ENCODE peak calls at places on chromosomes 7 and 10, in seven cellular contexts. One of them, this sample, is unnamed.
A peak's percentile ranks its signal among the peaks of the same experiment; 100 is the strongest.

GRCh38 chr7:22732556-22733126 is 5.6 kb downstream of the IL6 start:
- DNase-seq in AG09309: no peak
- DNase-seq in PC-3: peak; percentile 76
- DNase-seq in GM06990: no peak
- DNase-seq in Panc1: no peak
- DNase-seq in epithelial cell of esophagus: peak; percentile 72
- DNase-seq in endothelial cell of umbilical vein: peak; percentile 45
- DNase-seq in this sample: peak; percentile 8

GRCh38 chr10:15881542-15881941 is 21.2 kb upstream of the MINDY3 start:
- DNase-seq in AG09309: no peak
- DNase-seq in endothelial cell of umbilical vein: no peak
- DNase-seq in Panc1: no peak
- DNase-seq in epithelial cell of esophagus: no peak
- DNase-seq in PC-3: no peak
- DNase-seq in GM06990: no peak
- DNase-seq in this sample: no peak

GRCh38 chr7:86939197-86939814 is 120.1 kb downstream of the ELAPOR2 start:
- DNase-seq in endothelial cell of umbilical vein: peak; percentile 87
- DNase-seq in PC-3: peak; percentile 87
- DNase-seq in AG09309: peak; percentile 14
- DNase-seq in GM06990: peak; percentile 52
- DNase-seq in Panc1: peak; percentile 76
- DNase-seq in epithelial cell of esophagus: peak; percentile 83
- DNase-seq in this sample: peak; percentile 69

GRCh38 chr10:127441350-127442219 is 107.5 kb upstream of the NPS start:
- DNase-seq in endothelial cell of umbilical vein: no peak
- DNase-seq in epithelial cell of esophagus: no peak
- DNase-seq in AG09309: no peak
- DNase-seq in PC-3: no peak
- DNase-seq in GM06990: no peak
- DNase-seq in Panc1: no peak
- DNase-seq in this sample: no peak

GRCh38 chr10:17984056-17984455 is 32.3 kb downstream of the SLC39A12 start:
- DNase-seq in Panc1: no peak
- DNase-seq in endothelial cell of umbilical vein: no peak
- DNase-seq in GM06990: peak; percentile 71
- DNase-seq in AG09309: peak; percentile 40
- DNase-seq in PC-3: peak; percentile 53
- DNase-seq in epithelial cell of esophagus: peak; percentile 56
- DNase-seq in this sample: no peak

GRCh38 chr10:59073456-59074053 is 102.9 kb upstream of the PHYHIPL start:
- DNase-seq in GM06990: no peak
- DNase-seq in AG09309: no peak
- DNase-seq in endothelial cell of umbilical vein: no peak
- DNase-seq in PC-3: no peak
- DNase-seq in epithelial cell of esophagus: no peak
- DNase-seq in Panc1: no peak
- DNase-seq in this sample: no peak

GRCh38 chr10:66940950-66941349 is 15.1 kb downstream of the LRRTM3 start:
- DNase-seq in endothelial cell of umbilical vein: no peak
- DNase-seq in AG09309: no peak
- DNase-seq in Panc1: no peak
- DNase-seq in PC-3: no peak
- DNase-seq in epithelial cell of esophagus: no peak
- DNase-seq in GM06990: no peak
- DNase-seq in this sample: no peak

GRCh38 chr7:74568658-74569057 is 88.9 kb upstream of the GTF2I start:
- DNase-seq in GM06990: no peak
- DNase-seq in AG09309: no peak
- DNase-seq in Panc1: no peak
- DNase-seq in epithelial cell of esophagus: no peak
- DNase-seq in PC-3: no peak
- DNase-seq in endothelial cell of umbilical vein: no peak
- DNase-seq in this sample: no peak

GRCh38 chr10:36188461-36188860 is 546.4 kb upstream of the FZD8 start:
- DNase-seq in AG09309: no peak
- DNase-seq in Panc1: no peak
- DNase-seq in endothelial cell of umbilical vein: no peak
- DNase-seq in epithelial cell of esophagus: no peak
- DNase-seq in PC-3: no peak
- DNase-seq in GM06990: no peak
- DNase-seq in this sample: no peak

GRCh38 chr7:126937196-126937595 is 315.5 kb downstream of the GRM8 start:
- DNase-seq in epithelial cell of esophagus: peak; percentile 11
- DNase-seq in PC-3: peak; percentile 37
- DNase-seq in Panc1: no peak
- DNase-seq in GM06990: no peak
- DNase-seq in endothelial cell of umbilical vein: no peak
- DNase-seq in AG09309: no peak
- DNase-seq in this sample: peak; percentile 84

GRCh38 chr7:32116436-32116835 is 46.2 kb upstream of the PDE1C start:
- DNase-seq in GM06990: no peak
- DNase-seq in AG09309: no peak
- DNase-seq in endothelial cell of umbilical vein: no peak
- DNase-seq in PC-3: peak; percentile 50
- DNase-seq in Panc1: no peak
- DNase-seq in epithelial cell of esophagus: no peak
- DNase-seq in this sample: no peak

GRCh38 chr7:77498659-77499379 is 38.3 kb upstream of the PTPN12 start:
- DNase-seq in GM06990: no peak
- DNase-seq in epithelial cell of esophagus: no peak
- DNase-seq in endothelial cell of umbilical vein: no peak
- DNase-seq in Panc1: no peak
- DNase-seq in AG09309: no peak
- DNase-seq in PC-3: peak; percentile 41
- DNase-seq in this sample: peak; percentile 88

GRCh38 chr7:129748710-129749109 is 137.2 kb downstream of the NRF1 start:
- DNase-seq in PC-3: no peak
- DNase-seq in GM06990: no peak
- DNase-seq in AG09309: no peak
- DNase-seq in epithelial cell of esophagus: peak; percentile 33
- DNase-seq in endothelial cell of umbilical vein: no peak
- DNase-seq in Panc1: no peak
- DNase-seq in this sample: no peak

GRCh38 chr7:127858091-127858914 is 172.9 kb downstream of the LRRC4 start:
- DNase-seq in GM06990: no peak
- DNase-seq in epithelial cell of esophagus: no peak
- DNase-seq in PC-3: no peak
- DNase-seq in endothelial cell of umbilical vein: no peak
- DNase-seq in Panc1: no peak
- DNase-seq in AG09309: no peak
- DNase-seq in this sample: no peak

GRCh38 chr7:13988011-13988410 is 1.5 kb downstream of the ETV1 start:
- DNase-seq in AG09309: no peak
- DNase-seq in Panc1: no peak
- DNase-seq in GM06990: no peak
- DNase-seq in epithelial cell of esophagus: peak; percentile 25
- DNase-seq in PC-3: peak; percentile 9
- DNase-seq in endothelial cell of umbilical vein: peak; percentile 45
- DNase-seq in this sample: no peak

GRCh38 chr7:150322114-150322832 is 882 bp upstream of the LRRC61 start:
- DNase-seq in epithelial cell of esophagus: no peak
- DNase-seq in GM06990: no peak
- DNase-seq in AG09309: no peak
- DNase-seq in endothelial cell of umbilical vein: no peak
- DNase-seq in Panc1: no peak
- DNase-seq in PC-3: no peak
- DNase-seq in this sample: no peak

GRCh38 chr7:150324366-150324961 is 1.1 kb upstream of the ACTR3C start:
- DNase-seq in AG09309: no peak
- DNase-seq in endothelial cell of umbilical vein: no peak
- DNase-seq in PC-3: no peak
- DNase-seq in epithelial cell of esophagus: peak; percentile 58
- DNase-seq in Panc1: no peak
- DNase-seq in GM06990: no peak
- DNase-seq in this sample: no peak

GRCh38 chr7:150321788-150322113 is 1.4 kb upstream of the LRRC61 start:
- DNase-seq in epithelial cell of esophagus: no peak
- DNase-seq in AG09309: no peak
- DNase-seq in endothelial cell of umbilical vein: no peak
- DNase-seq in PC-3: no peak
- DNase-seq in Panc1: no peak
- DNase-seq in GM06990: no peak
- DNase-seq in this sample: no peak

GRCh38 chr7:150323682-150324365 is 479 bp upstream of the ACTR3C start:
- DNase-seq in GM06990: no peak
- DNase-seq in epithelial cell of esophagus: peak; percentile 43
- DNase-seq in PC-3: peak; percentile 8
- DNase-seq in AG09309: no peak
- DNase-seq in endothelial cell of umbilical vein: no peak
- DNase-seq in Panc1: no peak
- DNase-seq in this sample: no peak

GRCh38 chr7:150322833-150323681 is at the start of the genes ACTR3C and LRRC61:
- DNase-seq in GM06990: peak; percentile 90
- DNase-seq in epithelial cell of esophagus: peak; percentile 42
- DNase-seq in PC-3: peak; percentile 39
- DNase-seq in AG09309: no peak
- DNase-seq in endothelial cell of umbilical vein: no peak
- DNase-seq in Panc1: no peak
- DNase-seq in this sample: no peak
- TF ChIP-seq CTCF in GM06990: peak; percentile 6
- TF ChIP-seq CTCF in epithelial cell of esophagus: no peak
- TF ChIP-seq CTCF in PC-3: peak; percentile 23
- TF ChIP-seq CTCF in AG09309: no peak
- TF ChIP-seq CTCF in endothelial cell of umbilical vein: no peak
- TF ChIP-seq CTCF in Panc1: no peak
- TF ChIP-seq CTCF in this sample: peak; percentile 34

DNA sequence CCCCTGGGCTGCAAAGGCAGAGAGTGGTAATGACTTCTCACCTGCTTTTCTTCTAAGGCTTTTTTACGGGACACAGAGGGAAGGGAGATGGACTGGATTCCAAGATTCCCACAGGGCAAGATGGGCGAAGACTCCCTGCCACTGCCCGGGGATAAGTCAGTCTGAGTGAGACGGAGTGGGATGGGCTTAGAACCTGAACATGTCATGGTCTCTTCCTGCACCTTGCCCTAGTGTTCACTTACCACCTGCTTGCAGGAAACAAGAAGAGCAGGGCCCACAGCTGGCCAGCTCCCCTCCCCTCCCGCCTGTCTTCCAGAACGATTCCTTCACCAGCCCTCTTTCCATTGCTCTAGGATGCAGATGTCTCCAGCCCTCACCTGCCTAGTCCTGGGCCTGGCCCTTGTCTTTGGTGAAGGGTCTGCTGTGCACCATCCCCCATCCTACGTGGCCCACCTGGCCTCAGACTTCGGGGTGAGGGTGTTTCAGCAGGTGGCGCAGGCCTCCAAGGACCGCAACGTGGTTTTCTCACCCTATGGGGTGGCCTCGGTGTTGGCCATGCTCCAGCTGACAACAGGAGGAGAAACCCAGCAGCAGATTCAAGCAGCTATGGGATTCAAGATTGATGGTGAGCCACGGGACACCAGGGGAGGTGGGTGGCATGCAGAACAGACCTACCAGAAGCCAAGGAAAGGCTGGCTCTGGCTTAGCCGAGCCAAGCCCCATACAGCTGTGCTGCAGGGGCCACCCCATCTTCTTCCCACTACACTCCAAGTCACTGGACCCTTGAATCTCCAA is 1.3 kb downstream of the SERPINE1 start:
- DNase-seq in AG09309: no peak
- DNase-seq in endothelial cell of umbilical vein: peak; percentile 36
- DNase-seq in PC-3: peak; percentile 25
- DNase-seq in epithelial cell of esophagus: peak; percentile 40
- DNase-seq in GM06990: no peak
- DNase-seq in Panc1: no peak
- DNase-seq in this sample: no peak
- H3K4me3 ChIP-seq in AG09309: peak overlapping the region; percentile 91
- H3K4me3 ChIP-seq in endothelial cell of umbilical vein: peak overlapping the region; percentile 88
- H3K4me3 ChIP-seq in PC-3: peak overlapping the region; percentile 52
- H3K4me3 ChIP-seq in epithelial cell of esophagus: peak overlapping the region; percentile 74
- H3K4me3 ChIP-seq in GM06990: no peak overlapping the region
- H3K4me3 ChIP-seq in Panc1: peak overlapping the region; percentile 90
- H3K4me3 ChIP-seq in this sample: no peak overlapping the region

GRCh38 chr7:151012921-151013347 is 11.4 kb downstream of the ATG9B start:
- DNase-seq in epithelial cell of esophagus: peak; percentile 38
- DNase-seq in PC-3: peak; percentile 35
- DNase-seq in AG09309: no peak
- DNase-seq in Panc1: no peak
- DNase-seq in endothelial cell of umbilical vein: no peak
- DNase-seq in GM06990: no peak
- DNase-seq in this sample: no peak

GRCh38 chr7:151011097-151011409 is 13.2 kb downstream of the ATG9B start:
- DNase-seq in epithelial cell of esophagus: no peak
- DNase-seq in AG09309: no peak
- DNase-seq in endothelial cell of umbilical vein: no peak
- DNase-seq in PC-3: no peak
- DNase-seq in GM06990: no peak
- DNase-seq in Panc1: no peak
- DNase-seq in this sample: no peak

GRCh38 chr7:151013356-151013727 is 11.0 kb downstream of the ATG9B start:
- DNase-seq in PC-3: no peak
- DNase-seq in Panc1: no peak
- DNase-seq in GM06990: no peak
- DNase-seq in AG09309: no peak
- DNase-seq in endothelial cell of umbilical vein: no peak
- DNase-seq in epithelial cell of esophagus: no peak
- DNase-seq in this sample: no peak

GRCh38 chr7:151010307-151011096 is 13.8 kb downstream of the ATG9B start:
- DNase-seq in epithelial cell of esophagus: no peak
- DNase-seq in endothelial cell of umbilical vein: no peak
- DNase-seq in GM06990: no peak
- DNase-seq in AG09309: no peak
- DNase-seq in PC-3: no peak
- DNase-seq in Panc1: no peak
- DNase-seq in this sample: no peak

GRCh38 chr7:151012031-151012692 is 12.1 kb downstream of the ATG9B start:
- DNase-seq in AG09309: no peak
- DNase-seq in endothelial cell of umbilical vein: no peak
- DNase-seq in epithelial cell of esophagus: no peak
- DNase-seq in GM06990: no peak
- DNase-seq in PC-3: no peak
- DNase-seq in Panc1: no peak
- DNase-seq in this sample: no peak
- TF ChIP-seq CTCF in AG09309: no peak
- TF ChIP-seq CTCF in endothelial cell of umbilical vein: no peak
- TF ChIP-seq CTCF in epithelial cell of esophagus: no peak
- TF ChIP-seq CTCF in GM06990: no peak
- TF ChIP-seq CTCF in PC-3: no peak
- TF ChIP-seq CTCF in Panc1: no peak
- TF ChIP-seq CTCF in this sample: no peak

GRCh38 chr7:70736715-70737460 is 395.1 kb upstream of the GALNT17 start:
- DNase-seq in epithelial cell of esophagus: peak; percentile 86
- DNase-seq in AG09309: peak; percentile 82
- DNase-seq in GM06990: no peak
- DNase-seq in PC-3: no peak
- DNase-seq in Panc1: no peak
- DNase-seq in endothelial cell of umbilical vein: peak; percentile 2
- DNase-seq in this sample: no peak

GRCh38 chr7:70738486-70738885 is 393.5 kb upstream of the GALNT17 start:
- DNase-seq in AG09309: no peak
- DNase-seq in GM06990: no peak
- DNase-seq in Panc1: no peak
- DNase-seq in endothelial cell of umbilical vein: no peak
- DNase-seq in PC-3: no peak
- DNase-seq in epithelial cell of esophagus: no peak
- DNase-seq in this sample: no peak

GRCh38 chr7:70739646-70740045 is 392.3 kb upstream of the GALNT17 start:
- DNase-seq in Panc1: no peak
- DNase-seq in endothelial cell of umbilical vein: no peak
- DNase-seq in epithelial cell of esophagus: peak; percentile 30
- DNase-seq in PC-3: no peak
- DNase-seq in AG09309: no peak
- DNase-seq in GM06990: no peak
- DNase-seq in this sample: no peak

GRCh38 chr7:70735313-70735712 is 396.6 kb upstream of the GALNT17 start:
- DNase-seq in Panc1: no peak
- DNase-seq in GM06990: no peak
- DNase-seq in AG09309: no peak
- DNase-seq in PC-3: no peak
- DNase-seq in epithelial cell of esophagus: no peak
- DNase-seq in endothelial cell of umbilical vein: no peak
- DNase-seq in this sample: no peak

GRCh38 chr7:70738080-70738479 is 393.9 kb upstream of the GALNT17 start:
- DNase-seq in Panc1: no peak
- DNase-seq in PC-3: peak; percentile 1
- DNase-seq in AG09309: no peak
- DNase-seq in GM06990: no peak
- DNase-seq in endothelial cell of umbilical vein: no peak
- DNase-seq in epithelial cell of esophagus: peak; percentile 96
- DNase-seq in this sample: peak; percentile 86
- H3K4me3 ChIP-seq in Panc1: no peak overlapping the region
- H3K4me3 ChIP-seq in PC-3: no peak overlapping the region
- H3K4me3 ChIP-seq in AG09309: no peak overlapping the region
- H3K4me3 ChIP-seq in GM06990: no peak overlapping the region
- H3K4me3 ChIP-seq in endothelial cell of umbilical vein: no peak overlapping the region
- H3K4me3 ChIP-seq in epithelial cell of esophagus: no peak overlapping the region
- H3K4me3 ChIP-seq in this sample: no peak overlapping the region

This sample was measured in LNCaP clone FGC.